ENCODE peak calls at places on chromosomes 7 and 10, in four cellular contexts. One of them, this sample, is unnamed.
A peak's percentile ranks its signal among the peaks of the same experiment; 100 is the strongest.

GRCh38 chr7:107109955-107110354 is 58.8 kb upstream of the HBP1 start:
- DNase-seq in H1: no peak
- DNase-seq in mesendoderm: no peak
- DNase-seq in trophoblast cell: no peak
- DNase-seq in this sample: no peak

GRCh38 chr10:127983701-127984100 is 76.8 kb downstream of the PTPRE start:
- DNase-seq in mesendoderm: no peak
- DNase-seq in H1: no peak
- DNase-seq in trophoblast cell: no peak
- DNase-seq in this sample: no peak

GRCh38 chr7:1814089-1814811 is 144.2 kb downstream of the ELFN1 start:
- DNase-seq in mesendoderm: no peak
- DNase-seq in H1: no peak
- DNase-seq in trophoblast cell: no peak
- DNase-seq in this sample: no peak

GRCh38 chr10:30433779-30434272 is at the start of gene MAP3K8:
- DNase-seq in trophoblast cell: peak; percentile 92
- DNase-seq in mesendoderm: peak; percentile 97
- DNase-seq in H1: peak; percentile 56
- DNase-seq in this sample: peak; percentile 90

GRCh38 chr7:134542195-134542771 is 6.6 kb upstream of the AKR1B15 start:
- DNase-seq in H1: no peak
- DNase-seq in mesendoderm: no peak
- DNase-seq in trophoblast cell: no peak
- DNase-seq in this sample: no peak

GRCh38 chr7:128251337-128251736 is 10.3 kb downstream of the LEP start:
- DNase-seq in mesendoderm: no peak
- DNase-seq in H1: no peak
- DNase-seq in trophoblast cell: no peak
- DNase-seq in this sample: no peak

GRCh38 chr10:3961082-3961481 is 176.1 kb upstream of the KLF6 start:
- DNase-seq in trophoblast cell: no peak
- DNase-seq in H1: no peak
- DNase-seq in mesendoderm: peak; percentile 32
- DNase-seq in this sample: no peak

GRCh38 chr10:80511984-80512634 is 25.6 kb upstream of the SH2D4B start:
- DNase-seq in mesendoderm: no peak
- DNase-seq in H1: no peak
- DNase-seq in trophoblast cell: no peak
- DNase-seq in this sample: no peak

GRCh38 chr7:132125872-132126595 is 450.2 kb downstream of the PLXNA4 start:
- DNase-seq in mesendoderm: no peak
- DNase-seq in trophoblast cell: no peak
- DNase-seq in H1: no peak
- DNase-seq in this sample: no peak

GRCh38 chr10:102334106-102334505 is 61.4 kb upstream of the NFKB2 start:
- DNase-seq in trophoblast cell: peak; percentile 92
- DNase-seq in mesendoderm: peak; percentile 86
- DNase-seq in H1: no peak
- DNase-seq in this sample: no peak

GRCh38 chr7:84705701-84706100 is 481.2 kb downstream of the SEMA3D start:
- DNase-seq in mesendoderm: no peak
- DNase-seq in trophoblast cell: no peak
- DNase-seq in H1: no peak
- DNase-seq in this sample: no peak

GRCh38 chr7:128827248-128827958 is 2.8 kb upstream of the FLNC start:
- DNase-seq in mesendoderm: peak; percentile 91
- DNase-seq in H1: no peak
- DNase-seq in trophoblast cell: peak; percentile 71
- DNase-seq in this sample: peak; percentile 59

GRCh38 chr7:29851487-29851886 is 45.2 kb downstream of the WIPF3 start:
- DNase-seq in trophoblast cell: no peak
- DNase-seq in mesendoderm: no peak
- DNase-seq in H1: no peak
- DNase-seq in this sample: no peak

GRCh38 chr7:137953692-137954470 is 48.0 kb downstream of the CREB3L2 start:
- DNase-seq in trophoblast cell: peak; percentile 99
- DNase-seq in mesendoderm: peak; percentile 98
- DNase-seq in H1: no peak
- DNase-seq in this sample: no peak

GRCh38 chr7:44824894-44825526 is 22.9 kb downstream of the H2AZ2 start:
- DNase-seq in H1: no peak
- DNase-seq in trophoblast cell: no peak
- DNase-seq in mesendoderm: no peak
- DNase-seq in this sample: no peak

GRCh38 chr7:130896898-130897514 is 163.0 kb upstream of the KLF14 start:
- DNase-seq in mesendoderm: peak; percentile 89
- DNase-seq in H1: no peak
- DNase-seq in trophoblast cell: peak; percentile 86
- DNase-seq in this sample: peak; percentile 82
- H4K8ac ChIP-seq in mesendoderm: no peak overlapping the region
- H4K8ac ChIP-seq in H1: no peak overlapping the region
- H4K8ac ChIP-seq in trophoblast cell: peak overlapping the region; percentile 24
- H4K8ac ChIP-seq in this sample: no peak overlapping the region

GRCh38 chr10:125056161-125057132 is 103.9 kb downstream of the CTBP2 start:
- DNase-seq in H1: no peak
- DNase-seq in trophoblast cell: peak; percentile 67
- DNase-seq in mesendoderm: no peak
- DNase-seq in this sample: no peak

GRCh38 chr10:125057158-125058001 is 103.0 kb downstream of the CTBP2 start:
- DNase-seq in trophoblast cell: peak; percentile 41
- DNase-seq in H1: no peak
- DNase-seq in mesendoderm: peak; percentile 51
- DNase-seq in this sample: no peak

GRCh38 chr10:125052146-125052545 is 108.2 kb downstream of the CTBP2 start:
- DNase-seq in mesendoderm: no peak
- DNase-seq in trophoblast cell: no peak
- DNase-seq in H1: no peak
- DNase-seq in this sample: no peak

GRCh38 chr10:125054216-125054615 is 106.1 kb downstream of the CTBP2 start:
- DNase-seq in mesendoderm: no peak
- DNase-seq in trophoblast cell: no peak
- DNase-seq in H1: no peak
- DNase-seq in this sample: no peak

DNA sequence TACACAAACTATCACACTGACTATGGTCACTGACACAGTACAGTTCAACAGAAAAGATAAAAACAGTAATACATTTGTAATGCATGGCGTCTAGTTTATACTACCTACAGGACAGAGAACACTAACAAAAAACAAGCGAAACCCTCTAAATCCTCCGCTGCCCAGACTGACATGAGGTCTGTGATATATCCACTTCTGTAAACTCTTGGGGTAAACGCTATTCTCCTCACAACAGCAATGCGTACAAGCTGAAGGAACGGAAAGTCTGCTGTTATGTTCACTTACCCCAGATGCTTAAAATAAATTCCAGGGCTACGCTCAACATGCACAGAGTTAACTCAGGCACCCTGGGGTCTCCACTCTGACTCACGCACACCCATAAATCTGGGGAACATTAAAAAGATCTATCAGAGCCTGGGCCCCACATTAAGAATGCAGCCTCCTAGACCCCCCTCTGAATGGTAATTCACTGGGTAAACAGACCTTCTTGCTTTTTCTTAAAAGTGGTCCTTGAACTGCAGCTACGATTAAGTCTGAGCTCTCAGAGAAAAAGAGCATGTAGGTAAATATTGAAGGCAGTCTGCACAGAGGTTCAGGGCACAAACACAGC is 105.6 kb downstream of the CTBP2 start:
- DNase-seq in trophoblast cell: no peak
- DNase-seq in H1: no peak
- DNase-seq in mesendoderm: no peak
- DNase-seq in this sample: no peak
- H3K79me2 ChIP-seq in trophoblast cell: peaks cover 18% of the 10 kb centered on the region
- H3K79me2 ChIP-seq in H1: peaks cover 20% of the 10 kb centered on the region
- H3K79me2 ChIP-seq in mesendoderm: peaks cover 94% of the 10 kb centered on the region
- H3K79me2 ChIP-seq in this sample: peaks cover 56% of the 10 kb centered on the region

GRCh38 chr10:37489658-37490003 is 364.2 kb downstream of the ANKRD30A start:
- DNase-seq in H1: no peak
- DNase-seq in mesendoderm: no peak
- DNase-seq in trophoblast cell: no peak
- DNase-seq in this sample: no peak
- H4K8ac ChIP-seq in H1: no peak overlapping the region
- H4K8ac ChIP-seq in mesendoderm: no peak overlapping the region
- H4K8ac ChIP-seq in trophoblast cell: no peak overlapping the region
- H4K8ac ChIP-seq in this sample: no peak overlapping the region

GRCh38 chr10:126233721-126234120 is 154.6 kb downstream of the ADAM12 start:
- DNase-seq in mesendoderm: no peak
- DNase-seq in H1: no peak
- DNase-seq in trophoblast cell: no peak
- DNase-seq in this sample: no peak

GRCh38 chr10:126235091-126235978 is 152.9 kb downstream of the ADAM12 start:
- DNase-seq in H1: no peak
- DNase-seq in mesendoderm: no peak
- DNase-seq in trophoblast cell: peak; percentile 78
- DNase-seq in this sample: no peak

GRCh38 chr10:126234630-126235029 is 153.6 kb downstream of the ADAM12 start:
- DNase-seq in mesendoderm: no peak
- DNase-seq in H1: no peak
- DNase-seq in trophoblast cell: no peak
- DNase-seq in this sample: no peak

GRCh38 chr10:126233182-126233581 is 155.1 kb downstream of the ADAM12 start:
- DNase-seq in mesendoderm: no peak
- DNase-seq in trophoblast cell: no peak
- DNase-seq in H1: no peak
- DNase-seq in this sample: no peak

DNA sequence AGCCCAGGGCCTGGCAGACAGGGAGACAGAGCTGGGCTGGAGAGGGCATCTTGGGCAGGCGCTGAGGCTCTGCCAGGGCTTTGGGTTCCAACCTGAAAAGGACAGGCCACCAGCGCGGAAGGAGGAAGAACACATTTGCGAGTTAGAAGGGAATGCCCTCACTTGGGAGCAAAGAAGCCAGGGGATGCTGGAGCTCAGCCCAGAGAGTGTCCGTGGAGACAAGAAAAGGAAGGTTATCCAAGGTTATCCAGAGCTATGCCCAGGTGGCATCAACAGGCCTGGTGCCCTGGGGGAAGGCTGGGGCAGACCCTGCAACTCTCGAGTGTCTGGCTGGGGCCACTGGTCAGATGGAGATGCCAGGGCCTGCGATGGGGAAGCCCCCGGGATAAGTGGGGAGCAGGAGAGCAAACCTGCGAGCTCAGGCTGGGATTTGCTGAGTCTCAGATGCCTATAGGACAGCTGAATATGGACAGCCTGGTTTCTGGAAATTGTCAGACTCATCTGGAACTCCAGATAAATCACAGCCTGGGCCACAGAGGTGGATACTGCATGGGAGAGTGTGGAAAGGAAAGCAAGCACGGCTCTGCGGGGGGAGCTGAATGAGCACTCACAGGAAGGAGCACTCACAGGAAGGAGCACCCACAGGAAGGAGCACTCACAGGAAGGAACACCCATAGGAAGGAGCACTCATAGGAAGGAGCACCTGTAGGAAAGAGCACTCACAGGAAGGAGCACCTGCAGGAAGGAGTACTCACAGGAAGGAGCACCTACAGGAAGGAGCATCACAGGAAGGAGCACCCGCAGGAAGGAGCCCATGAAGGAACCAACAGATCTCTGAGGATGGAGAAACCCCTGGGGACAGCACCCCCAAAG is 152.1 kb downstream of the ADAM12 start:
- DNase-seq in trophoblast cell: no peak
- DNase-seq in H1: no peak
- DNase-seq in mesendoderm: no peak
- DNase-seq in this sample: no peak
- H3K79me2 ChIP-seq in trophoblast cell: no peaks in the 10 kb centered on the region
- H3K79me2 ChIP-seq in H1: no peaks in the 10 kb centered on the region
- H3K79me2 ChIP-seq in mesendoderm: no peaks in the 10 kb centered on the region
- H3K79me2 ChIP-seq in this sample: no peaks in the 10 kb centered on the region

GRCh38 chr7:99739699-99740572 is 4.9 kb upstream of the CYP3A7 start:
- DNase-seq in trophoblast cell: no peak
- DNase-seq in H1: no peak
- DNase-seq in mesendoderm: no peak
- DNase-seq in this sample: no peak
- H4K8ac ChIP-seq in trophoblast cell: no peak overlapping the region
- H4K8ac ChIP-seq in H1: no peak overlapping the region
- H4K8ac ChIP-seq in mesendoderm: no peak overlapping the region
- H4K8ac ChIP-seq in this sample: no peak overlapping the region

GRCh38 chr10:48358162-48358561 is 51.7 kb downstream of the MAPK8 start:
- DNase-seq in trophoblast cell: no peak
- DNase-seq in mesendoderm: no peak
- DNase-seq in H1: no peak
- DNase-seq in this sample: no peak
- H3K79me2 ChIP-seq in trophoblast cell: no peaks in the 10 kb centered on the region
- H3K79me2 ChIP-seq in mesendoderm: no peaks in the 10 kb centered on the region
- H3K79me2 ChIP-seq in H1: no peaks in the 10 kb centered on the region
- H3K79me2 ChIP-seq in this sample: no peaks in the 10 kb centered on the region

GRCh38 chr10:37976880-37977203 is 395 bp upstream of the ZNF25 start:
- DNase-seq in H1: no peak
- DNase-seq in mesendoderm: no peak
- DNase-seq in trophoblast cell: no peak
- DNase-seq in this sample: no peak
- H4K8ac ChIP-seq in H1: no peak overlapping the region
- H4K8ac ChIP-seq in mesendoderm: no peak overlapping the region
- H4K8ac ChIP-seq in trophoblast cell: peak overlapping the region; percentile 84
- H4K8ac ChIP-seq in this sample: no peak overlapping the region

GRCh38 chr10:62759599-62760175 is 44.8 kb upstream of the ADO start:
- DNase-seq in H1: no peak
- DNase-seq in trophoblast cell: peak; percentile 35
- DNase-seq in mesendoderm: no peak
- DNase-seq in this sample: peak; percentile 31
- H3K79me2 ChIP-seq in H1: no peaks in the 10 kb centered on the region
- H3K79me2 ChIP-seq in trophoblast cell: no peaks in the 10 kb centered on the region
- H3K79me2 ChIP-seq in mesendoderm: no peaks in the 10 kb centered on the region
- H3K79me2 ChIP-seq in this sample: no peaks in the 10 kb centered on the region

DNA sequence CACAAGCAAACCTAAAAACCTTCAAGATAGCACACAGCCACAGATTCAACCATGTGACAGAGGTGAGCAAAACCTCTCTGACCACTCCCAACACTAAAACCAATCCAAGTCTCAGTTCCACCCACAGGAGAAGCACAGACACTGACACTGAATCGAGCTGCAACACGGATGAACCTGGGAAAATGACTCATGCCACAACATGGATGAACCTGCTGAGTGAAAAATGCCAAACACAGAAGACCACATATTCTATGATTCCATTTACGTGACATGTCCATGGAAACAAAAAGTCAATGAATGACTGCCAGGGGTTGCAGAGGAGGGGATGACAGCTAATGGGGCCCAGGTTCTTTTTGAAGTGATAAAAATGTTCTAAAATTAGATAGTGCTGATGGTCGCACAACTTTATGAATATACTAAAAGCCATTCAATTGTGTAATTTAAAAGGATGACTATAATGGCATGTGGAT is 22.0 kb downstream of the CYTH3 start:
- DNase-seq in mesendoderm: no peak
- DNase-seq in H1: no peak
- DNase-seq in trophoblast cell: peak; percentile 87
- DNase-seq in this sample: no peak
- H4K8ac ChIP-seq in mesendoderm: no peak overlapping the region
- H4K8ac ChIP-seq in H1: no peak overlapping the region
- H4K8ac ChIP-seq in trophoblast cell: no peak overlapping the region
- H4K8ac ChIP-seq in this sample: no peak overlapping the region

DNA sequence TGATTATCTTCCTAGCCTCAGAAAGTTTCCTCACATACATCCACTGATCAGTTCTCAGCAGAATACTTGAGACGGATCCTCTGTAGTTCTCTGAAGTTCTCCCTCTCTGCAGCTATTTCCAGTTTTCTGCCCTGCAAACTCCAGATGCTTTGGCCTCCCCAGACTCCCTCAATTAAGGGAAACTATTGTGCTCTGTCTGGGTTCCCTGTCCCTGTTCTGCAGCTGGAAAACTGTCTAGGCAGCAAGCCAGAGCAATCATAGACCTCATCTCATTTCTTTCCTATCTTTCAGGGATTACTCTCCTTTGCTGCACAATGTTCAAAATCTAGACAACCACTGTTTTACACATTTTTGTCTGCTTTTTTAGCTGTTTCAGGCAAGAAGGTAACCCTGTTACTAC is 9.2 kb downstream of the MICU1 start:
- DNase-seq in H1: no peak
- DNase-seq in trophoblast cell: no peak
- DNase-seq in mesendoderm: no peak
- DNase-seq in this sample: no peak
- H3K79me2 ChIP-seq in H1: no peaks in the 10 kb centered on the region
- H3K79me2 ChIP-seq in trophoblast cell: no peaks in the 10 kb centered on the region
- H3K79me2 ChIP-seq in mesendoderm: no peaks in the 10 kb centered on the region
- H3K79me2 ChIP-seq in this sample: peaks cover 2% of the 10 kb centered on the region

This sample was measured in H9.